ENCODE peak calls at places on chromosome 4, in eight cellular contexts. J is endothelial cell of umbilical vein, N is transverse colon, A is K562, P is suprapubic skin, K is HCT116, Q is HepG2, T is H1. S is an unnamed sample.

GRCh38 chr4:137310593-137311490 is 221.5 kb downstream of the PCDH18 start:
- DNase-seq in N (no peak), T (no peak), A (no peak), Q (no peak), K (no peak), P (no peak), J (no peak), S (no peak)

GRCh38 chr4:153084939-153085630 is 119.2 kb upstream of the TRIM2 start:
- DNase-seq in T (peak; percentile 38), P (peak; percentile 90), K (peak; percentile 44), J (peak; percentile 75), Q (no peak), A (peak; percentile 71), N (peak; percentile 80), S (peak; percentile 62)

GRCh38 chr4:11805837-11806236 is 377.1 kb upstream of the HS3ST1 start:
- DNase-seq in Q (no peak), K (peak; percentile 53), J (peak; percentile 81), A (no peak), T (no peak), N (no peak), P (no peak), S (no peak)

GRCh38 chr4:82241534-82241933 is 132.3 kb downstream of the HNRNPD start:
- DNase-seq in K (no peak), A (no peak), J (no peak), T (no peak), Q (no peak), P (no peak), N (no peak), S (no peak)

GRCh38 chr4:140012688-140013087 is 141.3 kb downstream of the MAML3 start:
- DNase-seq in K (peak; percentile 50), A (peak; percentile 26), Q (peak; percentile 70), N (peak; percentile 78), P (no peak), J (peak; percentile 92), T (no peak), S (no peak)

GRCh38 chr4:40573593-40574311 is 55.9 kb downstream of the RBM47 start:
- DNase-seq in K (no peak), J (no peak), N (no peak), Q (no peak), T (no peak), P (no peak), A (no peak), S (no peak)

GRCh38 chr4:47334597-47335185 is 128.8 kb downstream of the COMMD8 start:
- DNase-seq in J (no peak), T (no peak), A (no peak), Q (no peak), N (no peak), P (no peak), K (no peak), S (no peak)

GRCh38 chr4:85672959-85673358 is 198.0 kb downstream of the ARHGAP24 start:
- DNase-seq in J (no peak), N (no peak), P (no peak), A (no peak), T (no peak), Q (no peak), K (no peak), S (no peak)

GRCh38 chr4:68577590-68577989 is 1.5 kb upstream of the UGT2B17 start:
- DNase-seq in N (no peak), J (no peak), Q (no peak), A (no peak), P (no peak), K (no peak), T (no peak), S (no peak)

GRCh38 chr4:4735136-4735754 is 124.2 kb upstream of the MSX1 start:
- DNase-seq in N (no peak), J (no peak), P (no peak), Q (no peak), K (no peak), A (no peak), T (no peak), S (no peak)

GRCh38 chr4:140003851-140004579 is 150.0 kb downstream of the MAML3 start:
- DNase-seq in N (no peak), J (no peak), A (no peak), Q (no peak), K (no peak), P (no peak), T (no peak), S (no peak)

GRCh38 chr4:55857586-55857985 is 4.1 kb downstream of the EXOC1 start:
- DNase-seq in A (no peak), T (no peak), J (no peak), Q (no peak), P (no peak), K (no peak), N (no peak), S (no peak)

GRCh38 chr4:163542275-163542674 is 47.8 kb downstream of the TMA16 start:
- DNase-seq in P (no peak), N (no peak), T (no peak), J (no peak), Q (no peak), K (no peak), A (no peak), S (no peak)

GRCh38 chr4:183200453-183200852 is 101.4 kb downstream of the WWC2 start:
- DNase-seq in K (no peak), Q (no peak), N (peak; percentile 14), P (no peak), A (no peak), J (peak; percentile 93), T (no peak), S (no peak)

GRCh38 chr4:14767142-14767541 is 235.1 kb upstream of the CPEB2 start:
- DNase-seq in N (no peak), K (no peak), P (no peak), A (no peak), T (no peak), J (no peak), Q (no peak), S (no peak)

DNA sequence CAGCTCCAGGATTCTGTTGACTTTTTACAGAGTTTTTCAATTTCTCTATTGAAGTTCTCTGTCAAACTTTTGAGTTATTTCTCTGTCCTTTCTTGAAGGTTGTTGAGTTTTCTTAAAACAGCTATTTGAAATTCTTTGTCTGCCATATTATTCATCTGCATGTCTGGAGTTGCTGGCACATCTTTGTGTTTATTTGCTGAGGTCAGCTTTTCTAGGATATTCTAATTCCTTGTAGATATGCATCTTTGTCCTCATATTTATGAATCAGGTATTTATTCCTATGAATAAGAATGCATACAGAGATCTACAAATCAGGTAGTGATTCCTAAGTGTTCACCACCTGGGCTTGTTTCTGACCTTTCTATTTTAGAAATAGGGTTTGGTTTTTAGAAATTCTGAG is 546.4 kb downstream of the RAPGEF2 start:
- DNase-seq in P (no peak), N (no peak), J (no peak), T (no peak), Q (no peak), K (no peak), A (no peak), S (no peak)
- TF ChIP-seq POLR2A in P (no peak), N (no peak), J (no peak), T (no peak), Q (no peak), K (no peak), A (no peak), S (no peak)

GRCh38 chr4:20041838-20042237 is 209.9 kb upstream of the SLIT2 start:
- DNase-seq in Q (no peak), T (no peak), N (no peak), J (no peak), A (no peak), P (no peak), K (no peak), S (no peak)
- TF ChIP-seq POLR2AphosphoS5 in Q (no peak), T (no peak), N (no peak), J (no peak), A (no peak), P (no peak), K (no peak), S (no peak)

GRCh38 chr4:13547563-13548041 is 3.3 kb upstream of the NKX3-2 start:
- DNase-seq in T (no peak), N (peak; percentile 25), A (no peak), Q (no peak), P (no peak), J (no peak), K (no peak), S (no peak)

GRCh38 chr4:13548059-13548983 is 4.0 kb upstream of the NKX3-2 start:
- DNase-seq in Q (no peak), A (no peak), N (no peak), T (no peak), P (no peak), K (no peak), J (no peak), S (no peak)

GRCh38 chr4:13546855-13547562 is 2.7 kb upstream of the NKX3-2 start:
- DNase-seq in P (no peak), T (no peak), J (no peak), K (no peak), Q (no peak), A (no peak), N (peak; percentile 44), S (no peak)

GRCh38 chr4:13546374-13546854 is 2.1 kb upstream of the NKX3-2 start:
- DNase-seq in T (no peak), K (no peak), Q (no peak), N (no peak), A (no peak), P (no peak), J (no peak), S (no peak)

DNA sequence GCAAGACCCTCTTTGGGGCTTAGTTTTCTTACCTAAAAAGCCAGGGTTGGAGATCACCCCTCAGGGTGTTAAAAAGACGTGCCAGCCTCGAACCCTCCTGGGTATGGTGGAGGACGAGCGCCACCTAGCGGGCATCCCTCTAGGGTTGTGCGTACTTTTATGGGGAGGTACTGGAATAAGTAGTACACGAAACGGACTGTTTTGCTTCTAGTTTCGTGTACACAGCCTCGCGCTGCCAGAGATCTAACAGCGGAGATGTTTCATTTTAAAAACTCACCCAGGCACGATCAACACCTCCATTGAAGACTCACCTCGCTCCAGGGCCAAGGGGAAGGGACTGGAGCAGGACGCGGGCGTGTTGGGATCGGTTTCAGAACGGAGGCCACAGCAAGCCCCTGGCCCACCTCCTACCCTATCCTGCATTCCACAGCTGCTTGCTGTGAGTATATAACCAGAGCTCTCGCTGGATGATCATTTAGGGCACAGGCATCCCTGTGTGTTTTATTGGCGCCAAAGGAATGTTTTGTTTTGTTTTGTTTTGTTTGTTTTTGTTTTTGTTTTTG is 4.8 kb upstream of the NKX3-2 start:
- DNase-seq in K (peak; percentile 79), T (peak; percentile 81), A (peak; percentile 88), Q (peak; percentile 65), J (peak; percentile 75), N (peak; percentile 86), P (no peak), S (peak; percentile 68)
- TF ChIP-seq POLR2A in K (no peak), T (no peak), A (no peak), Q (no peak), J (no peak), N (no peak), P (no peak), S (no peak)

GRCh38 chr4:72569719-72570235 is 756 bp upstream of the ADAMTS3 start:
- DNase-seq in N (no peak), Q (no peak), T (no peak), J (peak; percentile 1), P (no peak), K (no peak), A (no peak), S (no peak)
- TF ChIP-seq POLR2AphosphoS5 in N (no peak), Q (no peak), T (no peak), J (no peak), P (no peak), K (no peak), A (no peak), S (no peak)

GRCh38 chr4:57554693-57555092 is 444.5 kb upstream of the IGFBP7 start:
- DNase-seq in J (no peak), T (no peak), A (no peak), P (no peak), N (no peak), K (no peak), Q (no peak), S (no peak)
- TF ChIP-seq POLR2A in J (no peak), T (no peak), A (no peak), P (no peak), N (no peak), K (no peak), Q (no peak), S (no peak)